ENCODE peak calls at places on chromosomes 13 and 19, in six cellular contexts. One of them, this sample, is unnamed.

GRCh38 chr13:58343081-58343480 is 711.5 kb downstream of the PCDH17 start:
- DNase-seq in sciatic nerve: no peak
- DNase-seq in psoas muscle: no peak
- DNase-seq in amniotic stem cell: no peak
- DNase-seq in DMS53: peak
- DNase-seq in RPMI7951: no peak
- DNase-seq in this sample: no peak

GRCh38 chr19:36028313-36029041 is 4.2 kb downstream of the CLIP3 start:
- DNase-seq in sciatic nerve: no peak
- DNase-seq in psoas muscle: no peak
- DNase-seq in amniotic stem cell: no peak
- DNase-seq in DMS53: no peak
- DNase-seq in RPMI7951: no peak
- DNase-seq in this sample: no peak

GRCh38 chr19:53868091-53868891 is 608 bp downstream of the MYADM start:
- DNase-seq in sciatic nerve: peak
- DNase-seq in psoas muscle: peak
- DNase-seq in amniotic stem cell: peak
- DNase-seq in DMS53: no peak
- DNase-seq in RPMI7951: peak
- DNase-seq in this sample: no peak

GRCh38 chr19:13044160-13044853 is 49.0 kb downstream of the NFIX start:
- DNase-seq in sciatic nerve: no peak
- DNase-seq in psoas muscle: no peak
- DNase-seq in amniotic stem cell: no peak
- DNase-seq in DMS53: no peak
- DNase-seq in RPMI7951: no peak
- DNase-seq in this sample: no peak

GRCh38 chr19:3980353-3981251 is 4.7 kb downstream of the EEF2 start:
- DNase-seq in sciatic nerve: no peak
- DNase-seq in psoas muscle: no peak
- DNase-seq in amniotic stem cell: no peak
- DNase-seq in DMS53: peak
- DNase-seq in RPMI7951: no peak
- DNase-seq in this sample: no peak

GRCh38 chr19:18507021-18507726 is 14.7 kb downstream of the ELL start:
- DNase-seq in sciatic nerve: no peak
- DNase-seq in psoas muscle: peak
- DNase-seq in amniotic stem cell: no peak
- DNase-seq in DMS53: no peak
- DNase-seq in RPMI7951: peak
- DNase-seq in this sample: peak

GRCh38 chr13:31234729-31235128 is 35.0 kb downstream of the B3GLCT start:
- DNase-seq in sciatic nerve: no peak
- DNase-seq in psoas muscle: no peak
- DNase-seq in amniotic stem cell: no peak
- DNase-seq in DMS53: peak
- DNase-seq in RPMI7951: peak
- DNase-seq in this sample: no peak

GRCh38 chr19:11152318-11153062 is 3.1 kb downstream of the SPC24 start:
- DNase-seq in sciatic nerve: peak
- DNase-seq in psoas muscle: peak
- DNase-seq in amniotic stem cell: no peak
- DNase-seq in DMS53: no peak
- DNase-seq in RPMI7951: peak
- DNase-seq in this sample: peak

GRCh38 chr13:101258071-101258470 is 158.2 kb downstream of the NALCN start:
- DNase-seq in sciatic nerve: no peak
- DNase-seq in psoas muscle: peak
- DNase-seq in amniotic stem cell: peak
- DNase-seq in DMS53: peak
- DNase-seq in RPMI7951: peak
- DNase-seq in this sample: no peak

GRCh38 chr13:23871616-23872220 is 17.5 kb downstream of the MIPEP start:
- DNase-seq in sciatic nerve: no peak
- DNase-seq in psoas muscle: no peak
- DNase-seq in amniotic stem cell: no peak
- DNase-seq in DMS53: peak
- DNase-seq in RPMI7951: peak
- DNase-seq in this sample: no peak

GRCh38 chr19:3055741-3056453 is 6.4 kb downstream of the TLE5 start:
- DNase-seq in sciatic nerve: no peak
- DNase-seq in psoas muscle: peak
- DNase-seq in amniotic stem cell: no peak
- DNase-seq in DMS53: peak
- DNase-seq in RPMI7951: no peak
- DNase-seq in this sample: no peak

GRCh38 chr19:7272856-7273578 is 21.2 kb downstream of the INSR start:
- DNase-seq in sciatic nerve: no peak
- DNase-seq in psoas muscle: no peak
- DNase-seq in amniotic stem cell: no peak
- DNase-seq in DMS53: no peak
- DNase-seq in RPMI7951: no peak
- DNase-seq in this sample: no peak

GRCh38 chr13:110187501-110188161 is 119.3 kb downstream of the COL4A1 start:
- DNase-seq in sciatic nerve: no peak
- DNase-seq in psoas muscle: no peak
- DNase-seq in amniotic stem cell: peak
- DNase-seq in DMS53: no peak
- DNase-seq in RPMI7951: peak
- DNase-seq in this sample: no peak

GRCh38 chr13:27927444-27928352 is 7.9 kb downstream of the PDX1 start:
- DNase-seq in sciatic nerve: no peak
- DNase-seq in psoas muscle: no peak
- DNase-seq in amniotic stem cell: no peak
- DNase-seq in DMS53: peak
- DNase-seq in RPMI7951: no peak
- DNase-seq in this sample: no peak

GRCh38 chr19:40601061-40601973 is at the start of gene LTBP4:
- DNase-seq in sciatic nerve: peak
- DNase-seq in psoas muscle: peak
- DNase-seq in amniotic stem cell: no peak
- DNase-seq in DMS53: peak
- DNase-seq in RPMI7951: peak
- DNase-seq in this sample: no peak

GRCh38 chr13:113129921-113130750 is 7.5 kb downstream of the F10 start:
- DNase-seq in sciatic nerve: peak
- DNase-seq in psoas muscle: peak
- DNase-seq in amniotic stem cell: no peak
- DNase-seq in DMS53: no peak
- DNase-seq in RPMI7951: no peak
- DNase-seq in this sample: no peak

GRCh38 chr19:37936166-37936565 is 29.2 kb downstream of the SIPA1L3 start:
- DNase-seq in sciatic nerve: no peak
- DNase-seq in psoas muscle: no peak
- DNase-seq in amniotic stem cell: no peak
- DNase-seq in DMS53: peak
- DNase-seq in RPMI7951: no peak
- DNase-seq in this sample: peak

GRCh38 chr13:93861818-93862217 is 617.7 kb downstream of the DCT start:
- DNase-seq in sciatic nerve: no peak
- DNase-seq in psoas muscle: no peak
- DNase-seq in amniotic stem cell: no peak
- DNase-seq in DMS53: no peak
- DNase-seq in RPMI7951: peak
- DNase-seq in this sample: no peak

GRCh38 chr19:5591476-5591875 is 23.7 kb upstream of the TINCR start:
- DNase-seq in sciatic nerve: no peak
- DNase-seq in psoas muscle: peak
- DNase-seq in amniotic stem cell: no peak
- DNase-seq in DMS53: no peak
- DNase-seq in RPMI7951: no peak
- DNase-seq in this sample: no peak

GRCh38 chr13:39415003-39415402 is 188.0 kb downstream of the LHFPL6 start:
- DNase-seq in sciatic nerve: no peak
- DNase-seq in psoas muscle: no peak
- DNase-seq in amniotic stem cell: no peak
- DNase-seq in DMS53: no peak
- DNase-seq in RPMI7951: peak
- DNase-seq in this sample: no peak

GRCh38 chr19:30450945-30451344 is 78.8 kb downstream of the ZNF536 start:
- DNase-seq in sciatic nerve: no peak
- DNase-seq in psoas muscle: no peak
- DNase-seq in amniotic stem cell: no peak
- DNase-seq in DMS53: no peak
- DNase-seq in RPMI7951: no peak
- DNase-seq in this sample: no peak

GRCh38 chr19:1468274-1469199 is 10.5 kb downstream of the C19orf25 start:
- DNase-seq in sciatic nerve: no peak
- DNase-seq in psoas muscle: peak
- DNase-seq in amniotic stem cell: no peak
- DNase-seq in DMS53: peak
- DNase-seq in RPMI7951: no peak
- DNase-seq in this sample: no peak

This sample was measured in LNCaP clone FGC.